ENCODE peak calls at places on chromosomes 5 and 9, in seven cellular contexts. One of them, this sample, is unnamed.

GRCh38 chr5:14090290-14090689 is 52.9 kb upstream of the TRIO start:
- DNase-seq in iPS DF 19.7: no peak
- DNase-seq in stimulated activated CD8-positive, alpha-beta memory T cell treated with anti-CD3 and anti-CD28 coated beads, Interleukin-12 subunit alpha, Interleukin-12 subunit beta, amount 100 ng/mL, for 4 hours: no peak
- DNase-seq in colonic mucosa: no peak
- DNase-seq in COR-L47: no peak
- DNase-seq in GM03348: no peak
- DNase-seq in thoracic aorta: no peak
- DNase-seq in this sample: no peak

GRCh38 chr9:137422668-137423000 is 328 bp downstream of the EXD3 start:
- DNase-seq in iPS DF 19.7: no peak
- DNase-seq in stimulated activated CD8-positive, alpha-beta memory T cell treated with anti-CD3 and anti-CD28 coated beads, Interleukin-12 subunit alpha, Interleukin-12 subunit beta, amount 100 ng/mL, for 4 hours: no peak
- DNase-seq in colonic mucosa: peak; percentile 59
- DNase-seq in COR-L47: peak; percentile 26
- DNase-seq in GM03348: peak; percentile 78
- DNase-seq in thoracic aorta: no peak
- DNase-seq in this sample: no peak

GRCh38 chr9:95910023-95910706 is 34.7 kb downstream of the ERCC6L2 start:
- DNase-seq in iPS DF 19.7: no peak
- DNase-seq in stimulated activated CD8-positive, alpha-beta memory T cell treated with anti-CD3 and anti-CD28 coated beads, Interleukin-12 subunit alpha, Interleukin-12 subunit beta, amount 100 ng/mL, for 4 hours: no peak
- DNase-seq in colonic mucosa: no peak
- DNase-seq in COR-L47: no peak
- DNase-seq in GM03348: no peak
- DNase-seq in thoracic aorta: no peak
- DNase-seq in this sample: no peak

GRCh38 chr5:75156585-75156984 is 80.1 kb downstream of the ANKRD31 start:
- DNase-seq in iPS DF 19.7: no peak
- DNase-seq in stimulated activated CD8-positive, alpha-beta memory T cell treated with anti-CD3 and anti-CD28 coated beads, Interleukin-12 subunit alpha, Interleukin-12 subunit beta, amount 100 ng/mL, for 4 hours: no peak
- DNase-seq in colonic mucosa: no peak
- DNase-seq in COR-L47: no peak
- DNase-seq in GM03348: no peak
- DNase-seq in thoracic aorta: no peak
- DNase-seq in this sample: peak; percentile 15

GRCh38 chr9:99239341-99240055 is 17.4 kb downstream of the SEC61B start:
- DNase-seq in iPS DF 19.7: no peak
- DNase-seq in stimulated activated CD8-positive, alpha-beta memory T cell treated with anti-CD3 and anti-CD28 coated beads, Interleukin-12 subunit alpha, Interleukin-12 subunit beta, amount 100 ng/mL, for 4 hours: no peak
- DNase-seq in colonic mucosa: no peak
- DNase-seq in COR-L47: no peak
- DNase-seq in GM03348: peak; percentile 61
- DNase-seq in thoracic aorta: no peak
- DNase-seq in this sample: no peak

GRCh38 chr9:92159058-92159457 is 43.8 kb upstream of the SPTLC1 start:
- DNase-seq in iPS DF 19.7: no peak
- DNase-seq in stimulated activated CD8-positive, alpha-beta memory T cell treated with anti-CD3 and anti-CD28 coated beads, Interleukin-12 subunit alpha, Interleukin-12 subunit beta, amount 100 ng/mL, for 4 hours: no peak
- DNase-seq in colonic mucosa: no peak
- DNase-seq in COR-L47: no peak
- DNase-seq in GM03348: no peak
- DNase-seq in thoracic aorta: no peak
- DNase-seq in this sample: no peak

GRCh38 chr5:111347021-111347420 is 122.8 kb downstream of the CAMK4 start:
- DNase-seq in iPS DF 19.7: no peak
- DNase-seq in stimulated activated CD8-positive, alpha-beta memory T cell treated with anti-CD3 and anti-CD28 coated beads, Interleukin-12 subunit alpha, Interleukin-12 subunit beta, amount 100 ng/mL, for 4 hours: no peak
- DNase-seq in colonic mucosa: no peak
- DNase-seq in COR-L47: no peak
- DNase-seq in GM03348: no peak
- DNase-seq in thoracic aorta: no peak
- DNase-seq in this sample: no peak

GRCh38 chr5:65076251-65076869 is 307.6 kb downstream of the CWC27 start:
- DNase-seq in iPS DF 19.7: peak; percentile 33
- DNase-seq in stimulated activated CD8-positive, alpha-beta memory T cell treated with anti-CD3 and anti-CD28 coated beads, Interleukin-12 subunit alpha, Interleukin-12 subunit beta, amount 100 ng/mL, for 4 hours: peak; percentile 11
- DNase-seq in colonic mucosa: peak; percentile 38
- DNase-seq in COR-L47: peak; percentile 28
- DNase-seq in GM03348: peak; percentile 61
- DNase-seq in thoracic aorta: no peak
- DNase-seq in this sample: peak; percentile 45

GRCh38 chr5:178398856-178399722 is 166.5 kb upstream of the PHYKPL start:
- DNase-seq in iPS DF 19.7: no peak
- DNase-seq in stimulated activated CD8-positive, alpha-beta memory T cell treated with anti-CD3 and anti-CD28 coated beads, Interleukin-12 subunit alpha, Interleukin-12 subunit beta, amount 100 ng/mL, for 4 hours: no peak
- DNase-seq in colonic mucosa: no peak
- DNase-seq in COR-L47: no peak
- DNase-seq in GM03348: no peak
- DNase-seq in thoracic aorta: no peak
- DNase-seq in this sample: no peak

GRCh38 chr9:34992376-34992951 is 2.9 kb downstream of the DNAJB5 start:
- DNase-seq in iPS DF 19.7: no peak
- DNase-seq in stimulated activated CD8-positive, alpha-beta memory T cell treated with anti-CD3 and anti-CD28 coated beads, Interleukin-12 subunit alpha, Interleukin-12 subunit beta, amount 100 ng/mL, for 4 hours: peak; percentile 50
- DNase-seq in colonic mucosa: no peak
- DNase-seq in COR-L47: no peak
- DNase-seq in GM03348: peak; percentile 79
- DNase-seq in thoracic aorta: peak; percentile 91
- DNase-seq in this sample: peak; percentile 24

GRCh38 chr9:106716820-106717219 is 146.1 kb upstream of the ZNF462 start:
- DNase-seq in iPS DF 19.7: no peak
- DNase-seq in stimulated activated CD8-positive, alpha-beta memory T cell treated with anti-CD3 and anti-CD28 coated beads, Interleukin-12 subunit alpha, Interleukin-12 subunit beta, amount 100 ng/mL, for 4 hours: no peak
- DNase-seq in colonic mucosa: no peak
- DNase-seq in COR-L47: no peak
- DNase-seq in GM03348: no peak
- DNase-seq in thoracic aorta: no peak
- DNase-seq in this sample: no peak

GRCh38 chr9:22342489-22343217 is 104.0 kb upstream of the DMRTA1 start:
- DNase-seq in iPS DF 19.7: no peak
- DNase-seq in stimulated activated CD8-positive, alpha-beta memory T cell treated with anti-CD3 and anti-CD28 coated beads, Interleukin-12 subunit alpha, Interleukin-12 subunit beta, amount 100 ng/mL, for 4 hours: no peak
- DNase-seq in colonic mucosa: no peak
- DNase-seq in COR-L47: no peak
- DNase-seq in GM03348: peak; percentile 11
- DNase-seq in thoracic aorta: no peak
- DNase-seq in this sample: peak; percentile 27